ENCODE peak calls at places on chromosome 1, in nine cellular contexts. M is sigmoid colon, O is colonic mucosa, T is lung, P is fibroblast of mammary gland, L is fibroblast of lung, F is GM06990, S is neural crest cell, K is thoracic aorta. Q is an unnamed sample.

GRCh38 chr1:11562664-11563063 is 83.7 kb downstream of the DISP3 start:
- DNase-seq in T (no peak), S (no peak), M (no peak), O (no peak), L (no peak), P (no peak), F (no peak), K (no peak), Q (no peak)

GRCh38 chr1:61334718-61335589 is 252.6 kb downstream of the NFIA start:
- DNase-seq in T (peak), F (no peak), S (no peak), L (no peak), M (peak), K (peak), P (peak), O (no peak), Q (peak)

GRCh38 chr1:210117198-210117597 is 115.4 kb upstream of the SERTAD4 start:
- DNase-seq in S (no peak), K (no peak), M (no peak), O (no peak), P (no peak), L (no peak), T (no peak), F (no peak), Q (no peak)

GRCh38 chr1:175314300-175314699 is 121.7 kb upstream of the KIAA0040 start:
- DNase-seq in O (no peak), L (no peak), M (no peak), K (no peak), T (no peak), S (no peak), P (no peak), F (no peak), Q (no peak)

GRCh38 chr1:183443025-183443424 is 24.8 kb upstream of the NMNAT2 start:
- DNase-seq in T (no peak), S (no peak), P (peak), O (no peak), F (no peak), K (no peak), L (no peak), M (no peak), Q (no peak)

GRCh38 chr1:248618878-248619277 is 16.0 kb downstream of the OR2T11 start:
- DNase-seq in M (no peak), L (peak), P (peak), S (no peak), T (peak), K (no peak), F (no peak), O (peak), Q (no peak)

GRCh38 chr1:84402060-84402459 is 3.8 kb downstream of the DNASE2B start:
- DNase-seq in F (no peak), T (no peak), L (peak), M (no peak), P (peak), O (no peak), K (no peak), S (no peak), Q (peak)

GRCh38 chr1:240691521-240692338 is 79.8 kb upstream of the GREM2 start:
- DNase-seq in P (peak), T (no peak), M (peak), S (peak), L (peak), O (peak), F (no peak), K (no peak), Q (peak)

GRCh38 chr1:151189638-151190445 is at the start of gene VPS72:
- DNase-seq in M (peak), P (peak), S (peak), F (peak), O (peak), L (peak), T (peak), K (peak), Q (peak)
- TF ChIP-seq CTCF in M (no peak), P (no peak), S (no peak), F (no peak), O (no peak), L (no peak), T (peak), K (peak), Q (peak)

GRCh38 chr1:193211539-193211938 is 25.1 kb upstream of the B3GALT2 start:
- DNase-seq in P (peak), O (no peak), F (no peak), L (peak), M (no peak), S (no peak), K (no peak), T (no peak), Q (no peak)
- TF ChIP-seq CTCF in P (no peak), O (no peak), F (no peak), L (no peak), M (no peak), S (no peak), K (no peak), T (no peak), Q (no peak)

GRCh38 chr1:164625004-164625617 is 66.1 kb downstream of the PBX1 start:
- DNase-seq in P (no peak), K (no peak), F (no peak), S (no peak), L (no peak), M (no peak), O (no peak), T (no peak), Q (no peak)
- TF ChIP-seq CTCF in P (peak), K (peak), F (no peak), S (peak), L (peak), M (peak), O (no peak), T (no peak), Q (no peak)

GRCh38 chr1:233025566-233025965 is 75.2 kb downstream of the NTPCR start:
- DNase-seq in M (no peak), O (no peak), T (no peak), P (no peak), S (no peak), K (no peak), L (no peak), F (no peak), Q (no peak)
- TF ChIP-seq CTCF in M (no peak), O (no peak), T (no peak), P (no peak), S (no peak), K (no peak), L (no peak), F (no peak), Q (no peak)

GRCh38 chr1:42385283-42385682 is 4.7 kb downstream of the RIMKLA start:
- DNase-seq in M (no peak), S (no peak), F (no peak), K (no peak), P (peak), T (no peak), O (no peak), L (peak), Q (no peak)
- TF ChIP-seq CTCF in M (no peak), S (no peak), F (no peak), K (no peak), P (no peak), T (no peak), O (no peak), L (no peak), Q (no peak)